ENCODE peak calls at places on chromosomes 2 and 18, in four cellular contexts. N, W, K and P are unnamed samples.

GRCh38 chr18:68796936-68797690 is 767 bp upstream of the CCDC102B start:
- DNase-seq in N (no peak), K (no peak), W (no peak), P (no peak)

GRCh38 chr18:21054252-21054821 is 57.3 kb downstream of the ROCK1 start:
- DNase-seq in W (no peak), K (no peak), N (no peak), P (no peak)

GRCh38 chr18:8721716-8722115 is 16.4 kb downstream of the MTCL1 start:
- DNase-seq in N (no peak), W (no peak), K (no peak), P (no peak)

GRCh38 chr18:63476666-63477065 is at the start of gene SERPINB5:
- DNase-seq in K (no peak), N (no peak), W (no peak), P (no peak)

GRCh38 chr2:227428731-227429285 is 41.1 kb upstream of the SCYGR1 start:
- DNase-seq in K (no peak), N (no peak), W (no peak), P (no peak)

GRCh38 chr18:45014047-45014501 is 333.4 kb downstream of the SETBP1 start:
- DNase-seq in W (no peak), K (no peak), N (no peak), P (no peak)

GRCh38 chr2:9832586-9832985 is 10.7 kb upstream of the TAF1B start:
- DNase-seq in N (no peak), K (no peak), W (no peak), P (no peak)

GRCh38 chr2:50995610-50996009 is 36.3 kb downstream of the NRXN1 start:
- DNase-seq in K (no peak), N (no peak), W (no peak), P (no peak)

GRCh38 chr2:162244559-162245031 is 1.4 kb upstream of the FAP start:
- DNase-seq in K (no peak), W (no peak), N (no peak), P (no peak)

GRCh38 chr2:128405981-128406601 is 87.4 kb upstream of the HS6ST1 start:
- DNase-seq in K (no peak), W (no peak), N (no peak), P (no peak)

GRCh38 chr2:9110893-9111569 is 95.6 kb upstream of the ASAP2 start:
- DNase-seq in K (no peak), N (no peak), W (no peak), P (no peak)

GRCh38 chr2:172242968-172243367 is 140.3 kb upstream of the DLX2 start:
- DNase-seq in W (no peak), N (no peak), K (no peak), P (no peak)